ENCODE peak calls at places on chromosomes 12 and 14, in four cellular contexts. G is mesenchymal stem cell, R is BE2C, Z is stomach. U is an unnamed sample. For H3K27me3, the result is how much of the 10 kb centered on the place peaks cover.

GRCh38 chr12:28172434-28173030 is 17.7 kb upstream of the CCDC91 start:
- DNase-seq in Z (peak), R (peak), G (peak), U (peak)

GRCh38 chr12:111186347-111186746 is 182.5 kb downstream of the PHETA1 start:
- DNase-seq in Z (no peak), R (no peak), G (no peak), U (no peak)

GRCh38 chr12:12925383-12925782 is 26.6 kb downstream of the GPRC5D start:
- DNase-seq in Z (no peak), G (no peak), R (no peak), U (no peak)

GRCh38 chr14:55801121-55801520 is 221.1 kb downstream of the KTN1 start:
- DNase-seq in R (no peak), Z (no peak), G (no peak), U (no peak)

GRCh38 chr12:50718760-50719159 is 45.1 kb upstream of the ATF1 start:
- DNase-seq in R (no peak), G (no peak), Z (no peak), U (no peak)

GRCh38 chr14:24032727-24033418 is 18.9 kb upstream of the CARMIL3 start:
- DNase-seq in R (no peak), Z (peak), G (peak), U (no peak)

GRCh38 chr12:12897286-12897685 is 5.9 kb downstream of the GPRC5A start:
- DNase-seq in G (no peak), Z (no peak), R (no peak), U (no peak)

GRCh38 chr12:47370421-47370820 is 290.7 kb upstream of the AMIGO2 start:
- DNase-seq in Z (no peak), G (no peak), R (no peak), U (no peak)

GRCh38 chr12:13250416-13250815 is 53.9 kb downstream of the EMP1 start:
- DNase-seq in R (no peak), G (no peak), Z (no peak), U (peak)

GRCh38 chr14:100955201-100955600 is 51.7 kb upstream of the RTL1 start:
- DNase-seq in G (peak), R (no peak), Z (no peak), U (peak)

GRCh38 chr12:8554451-8555195 is 13.9 kb upstream of the CLEC4E start:
- DNase-seq in R (no peak), Z (no peak), G (peak), U (peak)

GRCh38 chr12:52971701-52972329 is 22.9 kb downstream of the KRT18 start:
- DNase-seq in G (peak), R (no peak), Z (no peak), U (peak)

GRCh38 chr12:75981247-75981646 is 50.3 kb downstream of the PHLDA1 start:
- DNase-seq in Z (no peak), G (no peak), R (no peak), U (no peak)

GRCh38 chr12:67515679-67516363 is 132.7 kb upstream of the DYRK2 start:
- DNase-seq in R (no peak), Z (peak), G (peak), U (no peak)

GRCh38 chr14:68544150-68544892 is 248.5 kb downstream of the ZFP36L1 start:
- DNase-seq in Z (peak), R (no peak), G (peak), U (peak)

GRCh38 chr14:52599974-52600373 is 47.3 kb downstream of the GPR137C start:
- DNase-seq in R (no peak), G (no peak), Z (no peak), U (no peak)

GRCh38 chr14:69114763-69115162 is 38.2 kb downstream of the DCAF5 start:
- DNase-seq in R (no peak), Z (no peak), G (no peak), U (no peak)

GRCh38 chr12:131267576-131267975 is 313.9 kb downstream of the ADGRD1 start:
- DNase-seq in R (no peak), Z (no peak), G (no peak), U (no peak)

GRCh38 chr14:74906923-74907620 is 16.0 kb downstream of the RPS6KL1 start:
- DNase-seq in Z (no peak), G (no peak), R (no peak), U (no peak)

GRCh38 chr12:20004951-20005350 is 363.4 kb upstream of the PDE3A start:
- DNase-seq in G (peak), R (no peak), Z (no peak), U (no peak)

GRCh38 chr12:94203796-94204195 is 55.4 kb downstream of the PLXNC1 start:
- DNase-seq in R (no peak), G (no peak), Z (no peak), U (no peak)

GRCh38 chr12:121452356-121453021 is 52.6 kb downstream of the RNF34 start:
- DNase-seq in G (no peak), Z (no peak), R (no peak), U (no peak)

GRCh38 chr14:104117341-104118005 is 20.9 kb upstream of the KIF26A start:
- DNase-seq in G (no peak), R (peak), Z (peak), U (no peak)
- H3K27me3 ChIP-seq in G (half or more), R (under half), Z (under half), U (under half)

DNA sequence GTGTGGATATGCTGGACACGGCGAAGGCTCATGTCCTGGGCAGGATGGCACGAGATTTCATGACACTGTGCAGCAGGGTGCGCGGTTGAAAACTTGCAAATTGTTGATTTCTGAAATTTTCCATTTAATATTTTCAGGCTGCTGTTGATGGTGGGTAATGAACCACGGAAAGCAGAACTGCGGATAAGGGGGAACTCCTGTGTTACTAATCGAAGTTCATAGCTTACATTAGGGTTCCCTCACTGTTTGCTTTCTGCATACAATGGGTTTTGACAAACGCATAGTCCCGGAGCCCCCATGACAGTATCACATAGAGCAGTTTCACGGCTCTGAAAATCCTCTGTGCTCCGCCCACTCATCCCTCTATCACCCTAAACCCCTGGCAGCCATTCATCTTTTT is 139.2 kb upstream of the RFLNA start:
- DNase-seq in Z (no peak), R (no peak), G (no peak), U (no peak)
- H3K27me3 ChIP-seq in Z (under half), R (under half), G (under half), U (under half)

DNA sequence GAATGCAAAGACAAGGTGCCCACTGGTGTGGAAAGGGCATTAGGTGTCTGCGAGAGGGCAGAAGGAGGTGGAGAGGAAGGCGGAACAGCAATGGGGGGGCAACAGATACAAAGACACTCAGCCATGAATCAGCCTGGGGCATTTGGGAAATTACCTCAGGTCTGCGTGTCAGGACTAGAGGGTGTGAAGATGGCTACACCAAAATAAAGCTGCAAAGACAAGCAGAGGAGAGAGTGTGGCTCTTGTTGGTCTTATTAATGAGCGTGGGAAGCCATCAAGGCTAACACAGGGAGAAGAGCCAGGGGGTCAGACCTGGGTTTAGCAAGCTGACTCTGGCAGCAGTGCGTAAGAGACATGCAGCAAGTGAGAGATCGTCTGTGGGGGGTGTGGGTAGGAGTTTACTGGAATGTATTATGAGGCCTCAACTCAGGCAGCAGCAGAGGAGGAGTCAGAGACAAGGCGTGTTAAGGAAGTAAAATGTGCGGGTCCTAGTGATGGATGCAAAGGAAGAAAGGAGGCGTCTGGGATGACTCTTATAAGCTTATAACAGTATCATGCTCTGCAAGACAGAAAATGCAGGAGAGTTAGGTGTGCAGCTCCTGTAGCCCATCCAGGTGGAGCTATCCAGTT is 50.6 kb downstream of the KCNK10 start:
- DNase-seq in R (no peak), G (no peak), Z (no peak), U (no peak)
- H3K27me3 ChIP-seq in R (under half), G (under half), Z (under half), U (under half)

DNA sequence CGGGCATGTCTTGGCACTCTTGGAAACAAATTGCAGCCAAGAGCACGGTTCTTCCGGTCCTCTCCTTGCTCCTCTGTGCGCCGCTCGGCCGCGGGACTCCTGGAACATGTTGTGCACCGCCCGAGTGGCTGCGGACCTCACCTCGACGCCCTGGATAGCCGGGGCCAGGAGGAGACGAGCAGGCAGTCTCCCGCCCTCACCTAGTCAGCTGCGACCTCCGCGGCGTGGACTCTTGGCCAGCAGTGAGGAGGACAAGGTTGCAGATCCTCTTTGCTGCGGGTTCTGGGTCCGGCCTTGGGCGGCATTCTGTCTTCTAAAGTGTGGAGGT is 6.6 kb upstream of the PAX9 start:
- DNase-seq in G (no peak), R (no peak), Z (no peak), U (no peak)
- H3K27me3 ChIP-seq in G (half or more), R (half or more), Z (half or more), U (under half)

DNA sequence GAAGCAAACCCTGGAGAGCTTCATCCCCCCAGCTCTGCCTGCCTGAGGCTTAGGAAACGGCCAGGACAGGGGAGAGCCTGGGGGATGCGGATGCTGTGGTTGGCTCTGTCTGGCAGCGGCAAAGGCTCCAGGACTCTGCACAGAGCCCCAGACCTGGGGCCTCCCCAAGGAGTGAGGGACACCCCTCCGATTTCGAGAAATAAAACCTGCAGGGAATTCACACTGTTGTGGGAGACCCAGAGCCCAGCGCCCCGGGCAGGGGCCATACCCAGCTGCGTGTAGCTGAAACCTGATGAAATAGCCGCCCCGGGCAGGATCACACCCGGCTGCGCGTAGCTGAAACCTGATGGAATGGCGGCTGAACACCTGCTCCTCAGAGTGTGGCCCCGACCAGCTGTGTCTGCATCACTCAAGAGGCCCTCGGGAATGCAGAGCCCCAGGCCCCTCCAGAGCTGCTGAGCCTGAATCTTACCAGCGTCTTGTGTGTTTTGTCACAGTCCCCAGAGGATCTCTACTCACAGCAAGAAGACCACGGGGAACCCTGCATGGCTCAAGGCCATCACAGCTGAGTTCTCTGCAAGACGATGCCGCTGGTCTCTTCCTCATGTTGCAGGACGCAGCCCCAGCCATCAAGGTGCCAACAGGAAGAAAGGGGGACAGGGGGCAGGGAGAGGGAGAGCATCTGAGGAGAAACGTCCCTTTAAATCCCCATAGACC is 46.5 kb upstream of the GALNT9 start:
- DNase-seq in Z (no peak), G (no peak), R (peak), U (no peak)
- H3K27me3 ChIP-seq in Z (half or more), G (half or more), R (half or more), U (half or more)